ENCODE peak calls at places on chromosomes 12 and 14, in five cellular contexts. One of them, this sample, is unnamed.

GRCh38 chr14:44316647-44317432 is 190.2 kb downstream of the FSCB start:
- DNase-seq in HepG2: peak; percentile 58
- DNase-seq in K562: peak; percentile 58
- DNase-seq in HCT116: peak; percentile 86
- DNase-seq in H1: no peak
- DNase-seq in this sample: peak; percentile 23

GRCh38 chr14:65476290-65476941 is 63.9 kb downstream of the FUT8 start:
- DNase-seq in HepG2: no peak
- DNase-seq in K562: no peak
- DNase-seq in HCT116: no peak
- DNase-seq in H1: no peak
- DNase-seq in this sample: no peak

GRCh38 chr14:74019743-74020142 is 594 bp downstream of the BBOF1 start:
- DNase-seq in HepG2: peak; percentile 23
- DNase-seq in K562: peak; percentile 24
- DNase-seq in HCT116: no peak
- DNase-seq in H1: no peak
- DNase-seq in this sample: no peak

GRCh38 chr12:123912415-123913385 is 59.9 kb downstream of the CCDC92 start:
- DNase-seq in HepG2: peak; percentile 40
- DNase-seq in K562: no peak
- DNase-seq in HCT116: no peak
- DNase-seq in H1: no peak
- DNase-seq in this sample: no peak

GRCh38 chr14:100850841-100851585 is 25.1 kb downstream of the MEG3 start:
- DNase-seq in HepG2: peak; percentile 48
- DNase-seq in K562: peak; percentile 78
- DNase-seq in HCT116: peak; percentile 74
- DNase-seq in H1: peak; percentile 95
- DNase-seq in this sample: peak; percentile 63

GRCh38 chr14:23766737-23767401 is 130.7 kb downstream of the DHRS2 start:
- DNase-seq in HepG2: no peak
- DNase-seq in K562: no peak
- DNase-seq in HCT116: no peak
- DNase-seq in H1: no peak
- DNase-seq in this sample: no peak

GRCh38 chr12:95322335-95322734 is 104.7 kb downstream of the VEZT start:
- DNase-seq in HepG2: no peak
- DNase-seq in K562: no peak
- DNase-seq in HCT116: no peak
- DNase-seq in H1: no peak
- DNase-seq in this sample: no peak

GRCh38 chr12:2890001-2890387 is 697 bp upstream of the TULP3 start:
- DNase-seq in HepG2: no peak
- DNase-seq in K562: no peak
- DNase-seq in HCT116: no peak
- DNase-seq in H1: no peak
- DNase-seq in this sample: no peak

GRCh38 chr14:45559626-45560025 is 306.6 kb upstream of the MIS18BP1 start:
- DNase-seq in HepG2: no peak
- DNase-seq in K562: no peak
- DNase-seq in HCT116: no peak
- DNase-seq in H1: no peak
- DNase-seq in this sample: no peak

GRCh38 chr14:36591482-36591881 is 9.1 kb upstream of the NKX2-8 start:
- DNase-seq in HepG2: no peak
- DNase-seq in K562: no peak
- DNase-seq in HCT116: no peak
- DNase-seq in H1: no peak
- DNase-seq in this sample: no peak

GRCh38 chr12:112283541-112283940 is 98.7 kb downstream of the HECTD4 start:
- DNase-seq in HepG2: no peak
- DNase-seq in K562: no peak
- DNase-seq in HCT116: no peak
- DNase-seq in H1: no peak
- DNase-seq in this sample: no peak

GRCh38 chr12:9634177-9634803 is 26.6 kb upstream of the KLRB1 start:
- DNase-seq in HepG2: peak; percentile 49
- DNase-seq in K562: peak; percentile 69
- DNase-seq in HCT116: no peak
- DNase-seq in H1: peak; percentile 71
- DNase-seq in this sample: peak; percentile 48

GRCh38 chr14:54002653-54003052 is 46.0 kb upstream of the BMP4 start:
- DNase-seq in HepG2: no peak
- DNase-seq in K562: no peak
- DNase-seq in HCT116: no peak
- DNase-seq in H1: no peak
- DNase-seq in this sample: no peak

GRCh38 chr14:86038401-86038985 is 508.5 kb downstream of the FLRT2 start:
- DNase-seq in HepG2: peak; percentile 10
- DNase-seq in K562: peak; percentile 9
- DNase-seq in HCT116: no peak
- DNase-seq in H1: peak; percentile 67
- DNase-seq in this sample: peak; percentile 63

GRCh38 chr14:60622210-60622919 is 26.9 kb downstream of the SIX1 start:
- DNase-seq in HepG2: no peak
- DNase-seq in K562: no peak
- DNase-seq in HCT116: no peak
- DNase-seq in H1: no peak
- DNase-seq in this sample: no peak
- TF ChIP-seq JUND in HepG2: no peak
- TF ChIP-seq JUND in K562: no peak
- TF ChIP-seq JUND in HCT116: no peak
- TF ChIP-seq JUND in H1: no peak
- TF ChIP-seq JUND in this sample: no peak

GRCh38 chr12:32483993-32484392 is 84.6 kb downstream of the FGD4 start:
- DNase-seq in HepG2: no peak
- DNase-seq in K562: no peak
- DNase-seq in HCT116: no peak
- DNase-seq in H1: no peak
- DNase-seq in this sample: no peak

GRCh38 chr12:32482226-32482625 is 82.9 kb downstream of the FGD4 start:
- DNase-seq in HepG2: no peak
- DNase-seq in K562: no peak
- DNase-seq in HCT116: no peak
- DNase-seq in H1: no peak
- DNase-seq in this sample: no peak

GRCh38 chr12:32486158-32486557 is 86.8 kb downstream of the FGD4 start:
- DNase-seq in HepG2: no peak
- DNase-seq in K562: no peak
- DNase-seq in HCT116: no peak
- DNase-seq in H1: no peak
- DNase-seq in this sample: no peak

GRCh38 chr12:32488132-32488531 is 88.8 kb downstream of the FGD4 start:
- DNase-seq in HepG2: no peak
- DNase-seq in K562: no peak
- DNase-seq in HCT116: no peak
- DNase-seq in H1: no peak
- DNase-seq in this sample: no peak

DNA sequence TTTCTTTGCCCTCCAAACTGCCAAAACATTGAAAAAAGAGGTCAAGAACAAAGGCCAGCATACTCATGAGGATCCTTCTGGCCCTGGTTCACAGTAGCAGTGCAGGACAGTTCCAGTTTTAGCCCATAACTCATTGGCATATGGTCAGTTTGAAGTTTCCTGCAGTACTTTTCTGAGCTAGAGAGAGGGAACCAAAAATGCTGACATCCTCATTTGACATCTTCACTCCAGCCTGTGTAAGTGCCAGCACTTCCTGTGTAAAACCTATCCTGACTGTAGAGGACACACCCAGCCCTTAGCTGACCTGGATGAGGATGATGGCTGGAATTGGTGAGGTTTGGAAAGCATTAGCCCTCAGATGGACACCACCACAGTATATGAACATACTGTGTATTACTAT is 84.1 kb downstream of the FGD4 start:
- DNase-seq in HepG2: no peak
- DNase-seq in K562: no peak
- DNase-seq in HCT116: no peak
- DNase-seq in H1: no peak
- DNase-seq in this sample: no peak
- TF ChIP-seq JUND in HepG2: no peak
- TF ChIP-seq JUND in K562: no peak
- TF ChIP-seq JUND in HCT116: no peak
- TF ChIP-seq JUND in H1: no peak
- TF ChIP-seq JUND in this sample: no peak

DNA sequence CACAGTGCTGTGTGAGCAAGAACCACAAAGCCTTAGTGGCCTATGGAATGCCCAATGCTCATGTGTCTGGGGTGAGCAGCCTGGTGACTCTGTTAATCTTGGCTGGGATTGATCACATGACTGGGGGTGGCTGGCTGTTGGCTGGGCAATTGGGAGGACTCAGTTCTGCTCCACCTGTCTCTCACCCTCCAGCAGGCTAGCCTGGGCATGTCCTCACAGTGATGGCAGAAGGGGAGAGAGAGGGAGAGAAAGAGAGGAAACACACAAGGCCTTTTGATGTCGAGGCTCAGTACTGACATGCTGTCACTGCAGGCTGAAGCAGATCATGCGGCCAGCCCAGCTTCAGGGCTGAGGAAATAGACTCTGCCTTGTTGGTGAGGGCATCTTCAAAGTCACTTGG is 136.8 kb downstream of the TBX5 start:
- DNase-seq in HepG2: no peak
- DNase-seq in K562: no peak
- DNase-seq in HCT116: no peak
- DNase-seq in H1: no peak
- DNase-seq in this sample: no peak
- TF ChIP-seq JUND in HepG2: no peak
- TF ChIP-seq JUND in K562: no peak
- TF ChIP-seq JUND in HCT116: no peak
- TF ChIP-seq JUND in H1: no peak
- TF ChIP-seq JUND in this sample: no peak

GRCh38 chr14:103802353-103802752 is 45.0 kb downstream of the PPP1R13B start:
- DNase-seq in HepG2: no peak
- DNase-seq in K562: no peak
- DNase-seq in HCT116: no peak
- DNase-seq in H1: no peak
- DNase-seq in this sample: peak; percentile 82
- TF ChIP-seq JUND in HepG2: no peak
- TF ChIP-seq JUND in K562: no peak
- TF ChIP-seq JUND in HCT116: no peak
- TF ChIP-seq JUND in H1: no peak
- TF ChIP-seq JUND in this sample: no peak

DNA sequence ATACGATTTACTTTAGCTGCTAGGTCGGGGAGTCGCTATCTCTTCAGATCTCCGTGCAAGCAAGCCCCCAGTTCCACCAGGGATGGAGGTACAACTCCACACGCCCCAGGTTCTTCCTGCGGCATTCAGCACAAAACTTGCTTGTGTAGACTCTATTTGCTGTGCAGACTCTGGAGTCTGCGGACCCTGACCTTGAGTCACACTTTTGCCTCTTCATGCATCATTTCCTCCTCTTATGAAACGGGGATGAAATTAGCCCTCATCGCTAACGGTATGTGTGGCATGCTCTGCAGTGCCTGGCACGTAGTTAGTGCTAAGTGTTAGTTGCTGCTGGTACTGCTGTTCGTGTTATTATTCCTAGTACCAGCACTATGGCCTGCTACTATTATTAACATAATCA is 84.4 kb downstream of the TMEM132D start:
- DNase-seq in HepG2: no peak
- DNase-seq in K562: no peak
- DNase-seq in HCT116: no peak
- DNase-seq in H1: no peak
- DNase-seq in this sample: no peak
- TF ChIP-seq JUND in HepG2: no peak
- TF ChIP-seq JUND in K562: no peak
- TF ChIP-seq JUND in HCT116: no peak
- TF ChIP-seq JUND in H1: no peak
- TF ChIP-seq JUND in this sample: no peak

DNA sequence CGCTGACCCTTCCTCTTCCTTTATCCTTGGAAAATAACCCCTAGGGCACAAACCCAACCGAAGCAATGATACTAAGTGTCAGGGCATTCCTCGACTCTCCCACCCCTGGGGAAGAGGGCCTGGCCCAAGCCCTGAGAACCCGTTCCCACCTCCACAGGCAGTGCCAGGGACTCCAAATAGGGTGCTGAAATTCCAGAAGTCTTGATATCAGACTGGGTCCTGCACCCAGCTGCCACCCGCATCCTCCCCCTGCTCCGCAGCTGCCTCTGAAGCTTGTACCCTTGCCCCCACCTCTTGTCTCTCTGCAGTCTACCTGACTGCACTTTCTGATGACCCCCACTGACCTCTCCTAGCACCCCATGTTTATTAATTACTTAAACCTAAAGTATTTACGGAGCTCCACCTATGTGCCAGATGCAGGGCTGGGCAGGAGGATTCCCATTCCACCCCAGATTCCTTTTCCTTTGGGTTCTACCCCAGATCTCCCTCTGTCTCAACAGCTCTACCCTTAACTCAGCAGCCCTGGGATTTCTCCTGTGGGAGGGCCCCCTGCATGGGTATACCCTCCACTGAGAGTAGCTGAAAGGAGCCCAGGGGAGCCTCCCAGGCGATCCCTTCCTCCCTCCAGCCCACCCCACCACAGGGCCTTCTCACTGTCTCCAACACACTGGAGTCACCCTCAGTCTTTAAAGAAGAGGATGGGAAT is 4.1 kb upstream of the KRT18 start:
- DNase-seq in HepG2: no peak
- DNase-seq in K562: no peak
- DNase-seq in HCT116: no peak
- DNase-seq in H1: peak; percentile 52
- DNase-seq in this sample: no peak
- TF ChIP-seq JUND in HepG2: no peak
- TF ChIP-seq JUND in K562: no peak
- TF ChIP-seq JUND in HCT116: no peak
- TF ChIP-seq JUND in H1: no peak
- TF ChIP-seq JUND in this sample: no peak

GRCh38 chr12:11868027-11868426 is 202.7 kb upstream of the BCL2L14 start:
- DNase-seq in HepG2: no peak
- DNase-seq in K562: no peak
- DNase-seq in HCT116: no peak
- DNase-seq in H1: no peak
- DNase-seq in this sample: no peak

GRCh38 chr12:11863478-11863906 is 207.2 kb upstream of the BCL2L14 start:
- DNase-seq in HepG2: no peak
- DNase-seq in K562: no peak
- DNase-seq in HCT116: no peak
- DNase-seq in H1: no peak
- DNase-seq in this sample: no peak

GRCh38 chr12:11862794-11863193 is 207.9 kb upstream of the BCL2L14 start:
- DNase-seq in HepG2: no peak
- DNase-seq in K562: no peak
- DNase-seq in HCT116: no peak
- DNase-seq in H1: no peak
- DNase-seq in this sample: no peak

GRCh38 chr12:11863988-11864387 is 206.8 kb upstream of the BCL2L14 start:
- DNase-seq in HepG2: no peak
- DNase-seq in K562: no peak
- DNase-seq in HCT116: no peak
- DNase-seq in H1: no peak
- DNase-seq in this sample: no peak

DNA sequence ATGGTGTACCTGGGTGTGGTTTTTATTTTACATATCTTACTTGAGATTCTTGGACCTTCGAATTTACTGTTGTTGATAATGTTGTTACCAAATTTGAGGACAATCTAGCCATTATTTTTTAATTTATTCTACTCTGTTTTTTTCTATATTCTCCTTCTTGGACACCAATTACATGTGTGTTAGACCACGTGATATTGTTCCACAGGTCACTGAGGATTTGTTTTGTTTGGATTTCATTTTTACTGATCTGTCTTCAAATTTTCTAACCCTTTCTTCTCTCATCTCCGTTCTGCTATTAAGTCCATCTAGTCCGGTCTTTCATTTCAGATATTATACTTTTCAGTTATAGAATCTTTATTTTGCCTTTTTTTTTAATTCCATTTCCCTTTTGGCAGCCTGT is 204.9 kb upstream of the BCL2L14 start:
- DNase-seq in HepG2: no peak
- DNase-seq in K562: no peak
- DNase-seq in HCT116: no peak
- DNase-seq in H1: no peak
- DNase-seq in this sample: no peak
- TF ChIP-seq JUND in HepG2: no peak
- TF ChIP-seq JUND in K562: no peak
- TF ChIP-seq JUND in HCT116: no peak
- TF ChIP-seq JUND in H1: no peak
- TF ChIP-seq JUND in this sample: no peak

This sample was measured in T47D.